ENCODE peak calls at places on chromosome 19, in ten cellular contexts. Q is GM23338; E is left ventricle myocardium inferior; B is Peyer's patch; H is CD8-positive, alpha-beta memory T cell; L is pancreas; F is colonic mucosa; D is heart right ventricle; Y is heart left ventricle; P is IMR-90. G is an unnamed sample.

GRCh38 chr19:31718041-31718440 is 368.8 kb upstream of the TSHZ3 start:
- DNase-seq in Q (no peak), E (no peak), B (no peak), H (no peak), L (no peak), F (no peak), D (no peak), Y (no peak), P (no peak), G (no peak)

GRCh38 chr19:33240181-33240771 is 14.6 kb upstream of the SLC7A10 start:
- DNase-seq in Q (no peak), E (no peak), B (no peak), H (no peak), L (no peak), F (no peak), D (no peak), Y (no peak), P (no peak), G (peak)

GRCh38 chr19:5578094-5578846 is 10.5 kb upstream of the TINCR start:
- DNase-seq in Q (peak), E (peak), B (peak), H (peak), L (peak), F (peak), D (peak), Y (peak), P (peak), G (peak)

GRCh38 chr19:49554701-49555181 is 25.6 kb downstream of the NOSIP start:
- DNase-seq in Q (no peak), E (no peak), B (peak), H (peak), L (no peak), F (no peak), D (peak), Y (peak), P (no peak), G (no peak)

GRCh38 chr19:12095111-12095790 is 30.7 kb downstream of the ZNF844 start:
- DNase-seq in Q (no peak), E (no peak), B (no peak), H (no peak), L (no peak), F (no peak), D (no peak), Y (no peak), P (peak), G (no peak)

GRCh38 chr19:6738726-6739389 is 622 bp upstream of the TRIP10 start:
- DNase-seq in Q (peak), E (peak), B (peak), H (no peak), L (peak), F (peak), D (peak), Y (peak), P (peak), G (peak)

GRCh38 chr19:28941833-28942232 is 271.1 kb downstream of the UQCRFS1 start:
- DNase-seq in Q (no peak), E (no peak), B (no peak), H (no peak), L (no peak), F (no peak), D (no peak), Y (no peak), P (no peak), G (no peak)

GRCh38 chr19:8404391-8405151 is 8.5 kb upstream of the MARCHF2 start:
- DNase-seq in Q (no peak), E (no peak), B (no peak), H (no peak), L (no peak), F (no peak), D (no peak), Y (no peak), P (no peak), G (no peak)

GRCh38 chr19:14089662-14090508 is 666 bp downstream of the SAMD1 start:
- DNase-seq in Q (peak), E (peak), B (peak), H (peak), L (peak), F (no peak), D (no peak), Y (no peak), P (peak), G (peak)

GRCh38 chr19:50823389-50824042 is at the start of gene KLK1:
- DNase-seq in Q (no peak), E (no peak), B (no peak), H (no peak), L (peak), F (peak), D (no peak), Y (no peak), P (no peak), G (no peak)

GRCh38 chr19:48737360-48737998 is 2.9 kb downstream of the RASIP1 start:
- DNase-seq in Q (peak), E (no peak), B (no peak), H (no peak), L (peak), F (no peak), D (no peak), Y (peak), P (no peak), G (no peak)

GRCh38 chr19:16328824-16329482 is 4.3 kb downstream of the KLF2 start:
- DNase-seq in Q (no peak), E (no peak), B (peak), H (peak), L (no peak), F (no peak), D (no peak), Y (peak), P (peak), G (no peak)

GRCh38 chr19:13998426-13998825 is 7.7 kb downstream of the RFX1 start:
- DNase-seq in Q (no peak), E (no peak), B (no peak), H (no peak), L (peak), F (no peak), D (no peak), Y (no peak), P (no peak), G (no peak)

GRCh38 chr19:27867981-27868380 is 1345.0 kb downstream of the UQCRFS1 start:
- DNase-seq in Q (no peak), E (no peak), B (no peak), H (no peak), L (no peak), F (no peak), D (no peak), Y (no peak), P (no peak), G (no peak)

GRCh38 chr19:48962029-48962848 is 2.9 kb upstream of the FTL start:
- DNase-seq in Q (peak), E (peak), B (peak), H (peak), L (peak), F (peak), D (peak), Y (peak), P (no peak), G (peak)

GRCh38 chr19:4415352-4415751 is 12.9 kb downstream of the CHAF1A start:
- DNase-seq in Q (peak), E (no peak), B (no peak), H (no peak), L (no peak), F (no peak), D (no peak), Y (no peak), P (no peak), G (no peak)
- H3K27ac ChIP-seq in Q (peak), E (no peak), B (no peak), H (no peak), L (no peak), F (no peak), D (no peak), Y (no peak), P (peak), G (no peak)

DNA sequence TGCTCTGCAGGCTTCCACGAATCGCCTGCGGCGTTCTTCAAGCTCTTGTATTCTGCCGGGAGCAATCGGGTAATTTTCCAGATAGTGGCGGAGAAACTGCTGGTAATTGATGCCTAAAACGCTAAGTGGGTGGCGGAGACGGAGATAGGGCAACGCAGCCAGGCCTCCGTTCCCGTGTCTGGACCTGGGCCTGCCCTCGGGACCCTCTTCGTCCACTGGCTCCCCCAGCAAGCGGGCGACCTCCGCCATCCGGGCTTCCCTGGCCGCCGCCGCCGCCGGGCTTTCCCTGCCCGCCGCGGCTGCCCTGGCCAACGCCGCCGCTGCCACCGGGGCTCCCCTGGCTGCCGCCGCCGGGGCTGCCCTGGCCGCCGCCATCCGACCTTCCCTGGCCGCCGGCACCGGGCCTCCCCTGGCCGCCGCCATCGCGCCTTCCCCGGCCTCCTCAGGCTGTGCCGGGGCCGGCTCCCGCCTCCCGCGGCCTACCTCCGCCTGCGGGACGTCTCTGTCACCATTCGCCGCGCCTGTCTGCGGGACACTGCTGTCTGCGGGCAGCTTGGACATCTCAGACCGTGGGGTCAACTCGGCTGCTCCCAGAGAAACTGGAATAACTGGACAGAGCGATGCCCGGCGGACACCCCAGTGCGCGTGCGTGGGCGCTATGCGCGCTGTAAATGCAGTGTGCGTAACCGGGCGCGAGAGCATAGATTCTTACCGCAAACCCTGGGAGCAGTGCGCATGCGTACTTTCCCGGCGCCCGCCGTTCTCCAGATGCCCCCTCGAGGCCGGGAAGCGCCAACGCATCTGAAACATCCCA is at the start of gene EID2:
- DNase-seq in Q (peak), E (peak), B (peak), H (peak), L (peak), F (peak), D (peak), Y (peak), P (peak), G (peak)
- H3K27ac ChIP-seq in Q (no peak), E (peak), B (peak), H (peak), L (peak), F (peak), D (peak), Y (peak), P (peak), G (peak)

GRCh38 chr19:47231215-47232054 is 436 bp upstream of the BBC3 start:
- DNase-seq in Q (peak), E (peak), B (peak), H (peak), L (peak), F (peak), D (peak), Y (peak), P (peak), G (peak)
- H3K27ac ChIP-seq in Q (peak), E (peak), B (peak), H (peak), L (peak), F (peak), D (peak), Y (peak), P (peak), G (peak)

DNA sequence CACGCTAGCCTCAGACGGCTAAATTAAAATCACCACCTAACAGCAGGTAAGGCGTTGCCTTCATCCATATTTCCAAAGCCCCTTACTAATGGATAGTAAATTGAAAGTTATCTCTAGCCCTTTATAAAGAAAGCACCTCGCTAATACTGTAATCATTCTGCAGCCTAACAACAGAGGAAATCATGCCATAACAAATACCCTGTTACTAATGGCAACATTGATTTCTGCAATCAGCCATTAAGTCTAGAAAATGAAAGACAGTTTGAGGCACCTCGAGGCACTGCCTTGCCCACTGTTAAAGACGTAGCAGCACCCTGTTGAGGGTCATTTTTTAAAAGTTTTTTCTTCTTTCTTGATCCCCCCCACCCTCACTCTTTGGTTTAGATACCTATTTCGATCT is 74.7 kb downstream of the ZNF536 start:
- DNase-seq in Q (no peak), E (no peak), B (no peak), H (no peak), L (no peak), F (no peak), D (no peak), Y (no peak), P (no peak), G (no peak)
- H3K27ac ChIP-seq in Q (no peak), E (no peak), B (no peak), H (no peak), L (no peak), F (no peak), D (no peak), Y (no peak), P (no peak), G (no peak)

DNA sequence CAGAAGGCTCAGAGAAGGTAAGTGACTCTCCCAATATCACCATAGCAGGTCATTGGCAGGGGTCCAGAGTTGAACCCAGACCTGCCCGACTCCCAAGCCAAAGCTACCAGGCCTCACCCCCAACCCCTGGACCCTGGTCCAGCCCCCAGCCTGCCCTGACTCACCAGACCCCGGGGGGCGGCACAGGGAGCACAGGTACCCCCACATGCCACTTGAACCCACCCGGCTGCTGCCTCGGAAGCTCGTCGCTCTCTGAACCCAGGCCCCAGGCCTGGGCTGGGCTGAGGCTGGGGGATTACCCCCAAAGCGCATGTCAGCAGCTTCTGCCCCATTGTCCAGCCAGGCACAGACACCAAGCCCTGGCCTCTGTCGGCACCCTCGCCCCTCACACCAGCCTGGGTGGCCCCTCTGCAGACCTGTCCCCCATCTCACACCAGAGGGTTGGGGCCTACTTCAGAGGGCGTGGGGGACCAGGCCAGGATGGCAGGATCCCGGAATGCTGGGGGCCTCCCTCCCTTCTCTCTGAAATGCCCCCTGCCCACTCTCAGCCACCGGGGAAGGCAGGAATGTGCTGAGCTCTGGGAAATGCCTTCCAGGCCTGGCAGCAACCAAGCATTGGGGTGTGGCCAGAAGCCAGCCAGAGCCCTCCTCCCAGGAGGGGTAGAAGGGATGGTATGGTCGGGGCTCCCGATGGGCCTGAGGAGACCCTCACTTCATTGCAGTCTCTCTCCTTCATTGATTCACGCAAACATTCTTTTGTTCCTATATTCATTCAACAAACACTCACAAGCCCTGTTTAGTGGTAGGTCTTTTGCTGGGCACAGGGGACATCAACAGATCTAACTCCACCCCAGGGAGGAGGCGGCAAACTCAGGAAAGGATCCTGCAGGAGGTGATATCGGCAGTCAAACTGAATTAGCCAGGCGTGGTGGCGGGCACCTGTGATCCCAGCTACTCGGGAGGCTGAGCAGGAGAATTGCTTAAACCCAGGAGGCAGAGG is 1.7 kb upstream of the PRX start:
- DNase-seq in Q (no peak), E (no peak), B (no peak), H (no peak), L (no peak), F (no peak), D (no peak), Y (no peak), P (no peak), G (peak)
- H3K27ac ChIP-seq in Q (no peak), E (peak), B (no peak), H (no peak), L (no peak), F (no peak), D (no peak), Y (no peak), P (no peak), G (peak)

DNA sequence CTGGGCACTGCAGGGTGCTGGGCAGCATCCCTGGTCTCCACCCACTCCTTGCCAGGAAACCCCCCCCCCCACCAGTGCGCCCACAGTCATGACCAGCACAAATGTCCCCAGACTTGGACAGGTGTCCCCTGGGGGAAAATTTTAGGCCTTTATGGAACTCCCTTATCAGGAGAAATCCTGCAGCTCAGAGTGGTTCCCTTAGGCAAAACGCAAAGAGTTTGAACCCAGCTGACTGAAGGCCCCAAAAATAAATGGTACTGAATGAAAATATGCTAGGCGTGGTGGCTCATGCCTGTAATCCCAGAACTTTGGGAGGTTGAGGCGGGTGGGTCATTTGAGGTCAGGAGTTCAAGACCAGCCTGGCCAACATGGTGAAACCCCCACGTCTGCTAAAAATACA is 51.8 kb downstream of the GADD45B start:
- DNase-seq in Q (no peak), E (no peak), B (no peak), H (no peak), L (no peak), F (no peak), D (no peak), Y (no peak), P (no peak), G (peak)
- H3K27ac ChIP-seq in Q (no peak), E (no peak), B (no peak), H (no peak), L (no peak), F (no peak), D (no peak), Y (no peak), P (no peak), G (no peak)

GRCh38 chr19:47716270-47716937 is 3.2 kb downstream of the EHD2 start:
- DNase-seq in Q (no peak), E (no peak), B (no peak), H (no peak), L (peak), F (no peak), D (no peak), Y (no peak), P (no peak), G (no peak)
- H3K27ac ChIP-seq in Q (no peak), E (peak), B (no peak), H (no peak), L (no peak), F (no peak), D (peak), Y (peak), P (peak), G (no peak)

DNA sequence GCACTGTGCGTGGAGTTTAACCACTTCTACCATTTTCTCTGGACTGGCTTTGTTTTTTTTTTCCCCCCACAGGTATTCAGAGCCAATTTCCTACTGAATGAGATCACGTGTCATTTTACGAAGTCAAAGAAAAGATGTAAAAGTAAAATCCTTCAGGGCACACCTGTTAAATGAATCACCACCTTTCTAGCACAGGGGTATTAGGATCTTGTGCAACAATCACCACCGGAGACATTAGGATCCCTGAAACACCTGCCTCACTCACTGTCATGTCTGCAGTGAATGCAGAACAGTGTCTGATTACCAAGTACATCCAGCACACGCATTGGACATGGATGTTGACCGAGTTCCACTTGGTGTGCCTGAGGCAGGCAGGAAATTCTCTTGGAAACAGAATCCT is 17.2 kb downstream of the BRD4 start:
- DNase-seq in Q (no peak), E (no peak), B (no peak), H (no peak), L (no peak), F (no peak), D (no peak), Y (no peak), P (no peak), G (no peak)
- H3K27ac ChIP-seq in Q (no peak), E (no peak), B (no peak), H (no peak), L (no peak), F (no peak), D (no peak), Y (no peak), P (no peak), G (no peak)

GRCh38 chr19:45876161-45876410 is 9.9 kb downstream of the IRF2BP1 start:
- DNase-seq in Q (no peak), E (no peak), B (no peak), H (no peak), L (no peak), F (no peak), D (no peak), Y (no peak), P (no peak), G (no peak)

GRCh38 chr19:45878043-45878794 is 7.7 kb downstream of the IRF2BP1 start:
- DNase-seq in Q (no peak), E (no peak), B (no peak), H (no peak), L (peak), F (peak), D (no peak), Y (no peak), P (no peak), G (no peak)

GRCh38 chr19:45874620-45874966 is 10.5 kb downstream of the FOXA3 start:
- DNase-seq in Q (no peak), E (no peak), B (no peak), H (no peak), L (no peak), F (no peak), D (no peak), Y (no peak), P (no peak), G (no peak)

GRCh38 chr19:45879055-45879454 is 6.9 kb downstream of the IRF2BP1 start:
- DNase-seq in Q (no peak), E (no peak), B (no peak), H (no peak), L (no peak), F (no peak), D (no peak), Y (no peak), P (no peak), G (peak)

DNA sequence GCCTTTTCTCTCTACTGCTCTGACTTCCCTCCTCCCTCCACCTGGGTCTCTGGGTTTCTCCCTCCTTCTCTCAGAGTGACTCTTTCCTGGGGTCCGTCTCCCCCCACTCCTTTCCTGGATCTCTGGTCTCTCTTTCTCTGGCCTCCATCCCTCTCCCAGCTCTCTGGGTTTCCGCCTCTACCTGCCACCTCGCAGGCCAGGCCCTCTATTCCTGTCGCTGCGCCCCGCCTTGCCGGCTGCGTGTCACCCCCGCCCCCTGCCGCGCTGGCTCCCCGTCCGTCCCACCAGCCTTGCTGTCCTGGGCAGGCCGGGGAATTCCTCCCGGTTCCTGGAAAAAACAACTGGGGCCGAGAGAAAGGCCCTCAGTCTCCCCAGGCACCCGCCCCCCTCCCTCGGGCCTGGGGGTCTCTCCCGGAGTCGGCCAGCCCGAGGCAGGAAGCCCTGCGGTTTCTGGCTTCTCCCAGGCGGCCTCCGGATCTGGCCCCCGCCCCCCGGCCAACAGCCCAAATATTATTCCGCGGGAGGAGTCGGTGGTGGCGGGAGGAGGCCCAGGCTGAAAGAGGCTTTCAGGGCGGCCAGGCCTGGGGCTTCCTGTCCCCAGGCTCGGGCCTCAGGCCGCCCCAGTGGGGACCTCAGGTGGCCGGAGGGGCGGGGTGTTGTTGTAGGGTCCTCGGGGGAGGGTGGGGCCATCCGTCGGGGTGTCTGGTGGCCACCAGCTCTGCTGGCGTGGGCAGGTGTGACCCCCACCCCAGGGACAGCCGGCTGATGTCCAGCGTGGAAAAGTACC is 9.3 kb downstream of the IRF2BP1 start:
- DNase-seq in Q (peak), E (peak), B (no peak), H (no peak), L (peak), F (peak), D (peak), Y (peak), P (peak), G (peak)
- H3K27ac ChIP-seq in Q (peak), E (peak), B (peak), H (peak), L (peak), F (peak), D (peak), Y (peak), P (no peak), G (peak)

G was measured in left lung.